ENCODE peak calls at places on chromosome 18, in six cellular contexts. L, N, I, Y, W and O are unnamed samples.

GRCh38 chr18:54192415-54192814 is 32.1 kb downstream of the MBD2 start:
- DNase-seq in N (no peak), L (no peak), Y (no peak), W (no peak), I (no peak), O (no peak)

GRCh38 chr18:50441518-50441917 is 66.7 kb downstream of the SKA1 start:
- DNase-seq in I (no peak), L (no peak), W (no peak), Y (no peak), N (no peak), O (no peak)

GRCh38 chr18:27661320-27662049 is 476.4 kb upstream of the CHST9 start:
- DNase-seq in L (no peak), Y (no peak), N (no peak), W (no peak), I (no peak), O (no peak)

GRCh38 chr18:49585781-49586663 is 24.2 kb downstream of the LIPG start:
- DNase-seq in W (no peak), Y (no peak), I (no peak), L (no peak), N (no peak), O (no peak)

GRCh38 chr18:69233465-69234054 is 167.1 kb upstream of the DOK6 start:
- DNase-seq in Y (no peak), N (peak), L (no peak), I (peak), W (no peak), O (peak)

GRCh38 chr18:59737776-59738295 is 40.6 kb upstream of the CCBE1 start:
- DNase-seq in Y (no peak), N (no peak), W (no peak), L (no peak), I (no peak), O (no peak)

GRCh38 chr18:50956116-50956515 is 11.7 kb upstream of the ELAC1 start:
- DNase-seq in W (no peak), Y (no peak), N (no peak), I (no peak), L (no peak), O (no peak)

GRCh38 chr18:76504749-76505148 is 9.7 kb upstream of the ZNF516 start:
- DNase-seq in I (no peak), L (no peak), Y (no peak), W (no peak), N (no peak), O (no peak)

GRCh38 chr18:62741118-62741566 is 25.8 kb downstream of the PHLPP1 start:
- DNase-seq in W (peak), L (no peak), I (peak), Y (no peak), N (peak), O (peak)

GRCh38 chr18:23844991-23845680 is 155.9 kb downstream of the LAMA3 start:
- DNase-seq in N (peak), Y (no peak), L (no peak), I (no peak), W (peak), O (peak)

GRCh38 chr18:11066038-11066437 is 83.3 kb downstream of the PIEZO2 start:
- DNase-seq in W (no peak), I (no peak), N (no peak), Y (no peak), L (no peak), O (no peak)

GRCh38 chr18:76756491-76757288 is 65.7 kb upstream of the ZNF236 start:
- DNase-seq in Y (no peak), I (no peak), N (no peak), W (no peak), L (no peak), O (no peak)

GRCh38 chr18:72869786-72870185 is 2.0 kb upstream of the NETO1 start:
- DNase-seq in L (no peak), N (no peak), W (no peak), I (peak), Y (no peak), O (no peak)